ENCODE peak calls at places on chromosomes 16 and 17, in four cellular contexts. E is ovary, K is transverse colon, Q is esophagus squamous epithelium. U is an unnamed sample.

GRCh38 chr16:25066426-25066746 is 45.2 kb upstream of the LCMT1 start:
- DNase-seq in E (no peak), K (no peak), Q (no peak), U (no peak)

GRCh38 chr17:7834554-7834890 is 505 bp downstream of the KDM6B start:
- DNase-seq in E (peak), K (peak), Q (no peak), U (no peak)

GRCh38 chr17:68489919-68490318 is 22.3 kb upstream of the PRKAR1A start:
- DNase-seq in E (no peak), K (no peak), Q (no peak), U (no peak)

GRCh38 chr16:66359012-66359411 is 7.5 kb upstream of the CDH5 start:
- DNase-seq in E (no peak), K (no peak), Q (no peak), U (peak)

GRCh38 chr16:6602401-6602800 is 730.2 kb upstream of the RBFOX1 start:
- DNase-seq in E (no peak), K (no peak), Q (no peak), U (no peak)

GRCh38 chr17:61144876-61145564 is 254.6 kb upstream of the TBX2 start:
- DNase-seq in E (no peak), K (no peak), Q (no peak), U (no peak)

GRCh38 chr17:12575641-12576040 is 90.0 kb upstream of the MYOCD start:
- DNase-seq in E (no peak), K (no peak), Q (no peak), U (no peak)

GRCh38 chr16:10181196-10182162 is 749 bp downstream of the GRIN2A start:
- DNase-seq in E (peak), K (peak), Q (no peak), U (peak)

GRCh38 chr16:75320435-75320834 is 69.0 kb upstream of the BCAR1 start:
- DNase-seq in E (no peak), K (no peak), Q (no peak), U (no peak)

GRCh38 chr16:25691519-25692091 is at the start of gene HS3ST4:
- DNase-seq in E (no peak), K (no peak), Q (no peak), U (no peak)

GRCh38 chr16:25151996-25152395 is 40.5 kb downstream of the LCMT1 start:
- DNase-seq in E (no peak), K (no peak), Q (no peak), U (peak)

GRCh38 chr16:20956319-20956718 is 55.7 kb downstream of the LYRM1 start:
- DNase-seq in E (no peak), K (no peak), Q (no peak), U (no peak)

GRCh38 chr17:75645889-75646625 is 12.8 kb downstream of the SMIM5 start:
- DNase-seq in E (no peak), K (peak), Q (no peak), U (no peak)

GRCh38 chr16:47939690-47940089 is 216.1 kb downstream of the ABCC12 start:
- DNase-seq in E (no peak), K (no peak), Q (no peak), U (no peak)

GRCh38 chr16:2949705-2950399 is 14.2 kb upstream of the KREMEN2 start:
- DNase-seq in E (no peak), K (no peak), Q (no peak), U (no peak)

GRCh38 chr16:85593503-85594195 is 19.5 kb upstream of the GSE1 start:
- DNase-seq in E (no peak), K (no peak), Q (no peak), U (no peak)

GRCh38 chr17:42843358-42843934 is 934 bp upstream of the AOC2 start:
- DNase-seq in E (no peak), K (no peak), Q (no peak), U (peak)

GRCh38 chr17:73800893-73801292 is 156.6 kb upstream of the SDK2 start:
- DNase-seq in E (no peak), K (no peak), Q (no peak), U (no peak)

GRCh38 chr17:9261059-9262029 is 240.0 kb downstream of the NTN1 start:
- DNase-seq in E (no peak), K (no peak), Q (no peak), U (no peak)

GRCh38 chr17:47099987-47100711 is 88.9 kb downstream of the CDC27 start:
- DNase-seq in E (peak), K (peak), Q (peak), U (peak)
- TF ChIP-seq POLR2A in E (peak), K (peak), Q (no peak), U (peak)

GRCh38 chr17:30343741-30344140 is 9.9 kb upstream of the TMIGD1 start:
- DNase-seq in E (no peak), K (no peak), Q (no peak), U (no peak)

GRCh38 chr17:30345089-30345433 is 11.2 kb upstream of the TMIGD1 start:
- DNase-seq in E (no peak), K (no peak), Q (no peak), U (no peak)

GRCh38 chr17:30345527-30346075 is 11.7 kb upstream of the TMIGD1 start:
- DNase-seq in E (no peak), K (no peak), Q (no peak), U (no peak)

GRCh38 chr17:30346211-30346831 is 12.5 kb upstream of the TMIGD1 start:
- DNase-seq in E (no peak), K (no peak), Q (no peak), U (no peak)

GRCh38 chr17:30344283-30345088 is 10.6 kb upstream of the TMIGD1 start:
- DNase-seq in E (peak), K (peak), Q (no peak), U (no peak)
- TF ChIP-seq POLR2A in E (no peak), K (peak), Q (no peak), U (no peak)

GRCh38 chr16:13186813-13187212 is 285.4 kb downstream of the SHISA9 start:
- DNase-seq in E (no peak), K (no peak), Q (no peak), U (no peak)
- TF ChIP-seq POLR2A in E (no peak), K (no peak), Q (no peak), U (no peak)

GRCh38 chr17:82841921-82842596 is 2.2 kb upstream of the ZNF750 start:
- DNase-seq in E (no peak), K (no peak), Q (no peak), U (no peak)

GRCh38 chr17:82840431-82840831 is 609 bp upstream of the ZNF750 start:
- DNase-seq in E (no peak), K (no peak), Q (no peak), U (no peak)

GRCh38 chr17:82838386-82839063 is 1.3 kb downstream of the ZNF750 start:
- DNase-seq in E (no peak), K (peak), Q (no peak), U (no peak)

GRCh38 chr17:82837586-82838320 is 2.1 kb downstream of the ZNF750 start:
- DNase-seq in E (no peak), K (peak), Q (no peak), U (no peak)

DNA sequence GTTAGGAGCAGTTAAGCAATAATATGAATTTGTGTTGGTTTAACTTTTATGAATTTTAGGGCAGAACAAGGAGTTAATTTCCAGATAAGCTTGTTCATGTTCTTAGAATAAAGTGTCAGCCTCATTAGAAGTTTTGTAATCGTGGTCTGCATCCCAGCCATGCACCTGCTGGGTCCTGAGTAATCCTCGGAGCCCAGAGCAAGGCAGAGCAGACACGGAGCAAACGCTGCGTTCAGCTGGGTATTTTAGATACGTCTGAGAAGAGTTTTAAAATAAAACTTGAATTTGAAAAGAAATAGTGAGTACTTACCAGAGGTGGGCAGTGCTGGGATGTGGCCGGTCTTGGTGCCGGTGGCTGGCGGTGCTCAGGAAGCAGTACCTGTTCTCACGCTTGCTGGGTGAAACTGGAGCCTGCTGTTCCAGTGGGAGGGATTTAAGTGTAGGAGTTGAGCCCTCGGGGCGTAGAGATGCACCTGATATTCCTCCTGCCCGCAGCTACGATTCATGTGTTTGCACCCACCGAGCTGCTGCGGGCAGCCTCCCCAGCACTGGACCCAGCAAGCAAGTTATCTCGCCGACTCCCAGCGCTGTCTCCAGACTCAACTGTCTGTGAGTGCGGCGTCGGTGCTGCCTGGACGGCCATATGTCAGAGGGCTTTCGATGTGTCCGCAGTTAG is at the start of gene ZNF750:
- DNase-seq in E (no peak), K (no peak), Q (no peak), U (no peak)
- TF ChIP-seq POLR2A in E (no peak), K (no peak), Q (no peak), U (no peak)

DNA sequence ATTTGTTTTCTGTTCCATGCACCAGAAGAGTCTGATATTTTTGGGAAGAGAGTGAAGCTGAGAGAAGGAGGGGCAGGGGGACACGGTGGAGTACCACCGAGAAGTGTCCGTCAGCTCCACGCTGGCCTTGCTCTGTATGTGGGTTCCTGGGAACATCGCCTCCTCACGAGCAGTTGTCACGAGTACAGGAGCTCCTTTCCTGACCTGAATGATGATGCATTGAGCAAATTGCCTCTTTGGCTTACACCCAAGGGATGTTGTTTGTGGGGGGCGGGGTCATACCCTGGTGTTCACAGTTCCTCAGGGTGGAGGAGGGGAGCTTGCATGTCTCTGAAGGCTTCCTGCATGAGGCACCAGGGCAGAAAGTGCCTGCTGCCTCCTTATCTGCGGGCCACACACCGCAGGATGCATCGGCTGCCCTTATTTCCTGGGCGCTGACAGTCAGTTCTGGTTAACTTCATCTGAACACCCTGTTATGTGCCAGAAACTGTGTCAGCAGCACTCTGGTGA is 36.2 kb downstream of the RGS9 start:
- DNase-seq in E (no peak), K (peak), Q (no peak), U (no peak)
- TF ChIP-seq POLR2A in E (no peak), K (no peak), Q (no peak), U (no peak)

DNA sequence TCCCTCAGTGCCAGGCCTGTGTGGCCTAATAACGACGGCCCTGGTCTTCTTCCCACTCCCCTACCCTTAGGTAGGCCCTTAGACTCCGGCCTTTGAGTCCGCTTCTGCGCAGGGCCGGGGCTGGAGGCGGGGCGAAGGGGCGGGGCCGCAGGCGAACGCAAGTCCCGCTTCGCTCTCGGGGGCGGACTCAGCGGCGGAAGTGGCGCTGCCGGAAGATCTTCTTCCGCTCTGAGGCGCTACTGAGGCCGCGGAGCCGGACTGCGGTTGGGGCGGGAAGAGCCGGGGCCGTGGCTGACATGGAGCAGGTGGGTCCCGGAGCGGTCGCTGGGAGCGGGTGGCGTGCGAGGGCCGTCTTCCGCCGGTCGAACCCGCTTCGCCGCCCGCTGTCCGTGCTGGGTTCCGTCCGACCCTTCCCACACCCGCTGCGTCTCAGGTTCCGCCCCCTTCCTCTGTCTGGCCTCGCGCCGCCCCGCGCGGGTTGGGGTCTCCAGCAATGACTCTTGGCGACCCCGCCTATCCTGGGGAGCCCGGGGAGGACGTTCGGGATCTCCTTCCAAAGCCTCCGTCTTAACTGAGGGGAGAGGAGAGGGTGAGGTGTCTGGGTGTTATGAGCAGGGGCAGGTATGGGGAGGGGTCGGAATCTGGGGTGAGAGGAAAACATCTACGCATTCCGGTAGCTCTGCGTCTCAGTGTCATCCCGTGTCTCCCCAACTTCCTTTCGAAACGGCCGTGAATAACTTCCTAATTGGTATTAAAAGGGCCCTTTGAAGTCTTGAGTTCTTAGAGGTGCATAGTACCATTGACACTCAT is at the start of gene STARD3:
- DNase-seq in E (peak), K (peak), Q (peak), U (peak)
- TF ChIP-seq POLR2A in E (peak), K (peak), Q (no peak), U (peak)

DNA sequence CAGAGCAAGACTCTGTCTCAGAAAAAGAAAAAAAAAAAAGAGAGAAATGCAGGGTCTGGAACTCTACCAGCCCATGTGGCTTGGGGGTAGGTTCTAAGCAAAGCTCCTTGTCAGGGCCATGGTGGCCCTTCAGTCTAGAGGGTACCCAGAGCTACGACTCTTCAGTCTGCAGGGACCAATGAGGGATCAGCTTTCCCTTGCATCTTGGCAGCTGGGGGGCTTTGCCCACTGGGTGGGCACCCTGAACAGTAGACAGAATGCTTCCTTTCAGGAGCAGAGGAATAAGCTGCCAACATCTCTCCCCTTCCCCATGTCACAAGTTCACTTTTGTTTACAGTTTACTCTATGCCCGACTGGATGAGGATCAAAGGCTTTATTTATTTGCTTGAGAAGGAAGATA is 16.8 kb downstream of the TRAF4 start:
- DNase-seq in E (no peak), K (no peak), Q (no peak), U (no peak)
- TF ChIP-seq POLR2A in E (no peak), K (no peak), Q (no peak), U (no peak)

U was measured in H54.